ENCODE peak calls at places on chromosomes 2 and 18, in four cellular contexts. G is K562, K is H1, J is GM12878. O is an unnamed sample.

GRCh38 chr2:70730730-70731129 is 37.3 kb downstream of the ADD2 start:
- DNase-seq in K (no peak), G (no peak), J (no peak), O (no peak)

GRCh38 chr2:144137705-144138428 is 382.1 kb downstream of the ZEB2 start:
- DNase-seq in J (no peak), G (no peak), K (no peak), O (no peak)

GRCh38 chr18:36700955-36701354 is 127.8 kb downstream of the TPGS2 start:
- DNase-seq in J (no peak), K (no peak), G (no peak), O (no peak)

GRCh38 chr2:238565031-238565430 is 138.3 kb downstream of the ASB1 start:
- DNase-seq in J (no peak), K (no peak), G (no peak), O (no peak)

GRCh38 chr2:129181433-129181832 is 798.0 kb upstream of the RAB6C start:
- DNase-seq in J (no peak), K (no peak), G (no peak), O (no peak)

GRCh38 chr2:148021059-148021985 is at the start of gene MBD5:
- DNase-seq in G (peak; percentile 17), K (peak; percentile 62), J (peak; percentile 45), O (peak; percentile 3)

GRCh38 chr2:160868891-160869290 is 291.3 kb upstream of the TANK start:
- DNase-seq in K (no peak), G (no peak), J (no peak), O (no peak)

GRCh38 chr2:168697668-168698121 is 104.7 kb upstream of the NOSTRIN start:
- DNase-seq in K (no peak), J (no peak), G (no peak), O (no peak)

GRCh38 chr18:9221661-9222060 is 85.1 kb downstream of the ANKRD12 start:
- DNase-seq in J (no peak), G (no peak), K (no peak), O (no peak)

GRCh38 chr2:172564376-172564775 is 8.5 kb downstream of the PDK1 start:
- DNase-seq in G (peak; percentile 36), J (no peak), K (no peak), O (no peak)

GRCh38 chr18:29594494-29594893 is 1417.6 kb upstream of the CDH2 start:
- DNase-seq in G (no peak), K (no peak), J (no peak), O (no peak)

GRCh38 chr2:164597988-164598387 is 23.3 kb downstream of the GRB14 start:
- DNase-seq in G (no peak), K (no peak), J (no peak), O (no peak)

GRCh38 chr18:55787674-55788073 is 199.7 kb upstream of the TCF4 start:
- DNase-seq in K (no peak), G (no peak), J (no peak), O (no peak)

GRCh38 chr18:80105369-80106167 is 3.5 kb upstream of the ADNP2 start:
- DNase-seq in G (no peak), J (peak; percentile 55), K (no peak), O (no peak)

GRCh38 chr18:80107396-80107795 is 1.7 kb upstream of the ADNP2 start:
- DNase-seq in G (no peak), K (no peak), J (no peak), O (no peak)

GRCh38 chr18:80106482-80107051 is 2.5 kb upstream of the ADNP2 start:
- DNase-seq in G (no peak), K (no peak), J (no peak), O (no peak)

GRCh38 chr18:80104364-80104779 is 4.7 kb upstream of the ADNP2 start:
- DNase-seq in G (no peak), J (no peak), K (peak; percentile 59), O (no peak)

DNA sequence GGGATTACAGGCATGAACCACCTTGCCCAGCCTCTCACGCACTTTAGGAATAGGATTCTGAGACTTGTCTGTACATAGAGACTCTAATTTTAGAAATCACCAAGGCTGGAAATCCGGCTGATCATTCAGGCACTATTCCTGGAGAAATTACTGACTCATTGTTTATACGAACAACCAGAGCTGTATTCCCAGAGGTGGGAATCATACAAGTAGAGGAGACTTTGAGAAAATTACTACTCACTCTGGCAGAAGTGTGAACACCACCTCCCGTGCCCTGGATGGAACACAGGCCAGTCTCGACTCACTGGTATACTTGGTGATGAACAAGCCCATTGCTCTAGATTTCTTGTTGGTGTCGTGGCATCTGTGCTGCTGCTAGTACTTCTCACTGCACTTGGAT is 5.8 kb upstream of the ADNP2 start:
- DNase-seq in K (no peak), G (no peak), J (no peak), O (no peak)
- TF ChIP-seq POLR2AphosphoS5 in K (no peak), G (no peak), J (no peak), O (no peak)

DNA sequence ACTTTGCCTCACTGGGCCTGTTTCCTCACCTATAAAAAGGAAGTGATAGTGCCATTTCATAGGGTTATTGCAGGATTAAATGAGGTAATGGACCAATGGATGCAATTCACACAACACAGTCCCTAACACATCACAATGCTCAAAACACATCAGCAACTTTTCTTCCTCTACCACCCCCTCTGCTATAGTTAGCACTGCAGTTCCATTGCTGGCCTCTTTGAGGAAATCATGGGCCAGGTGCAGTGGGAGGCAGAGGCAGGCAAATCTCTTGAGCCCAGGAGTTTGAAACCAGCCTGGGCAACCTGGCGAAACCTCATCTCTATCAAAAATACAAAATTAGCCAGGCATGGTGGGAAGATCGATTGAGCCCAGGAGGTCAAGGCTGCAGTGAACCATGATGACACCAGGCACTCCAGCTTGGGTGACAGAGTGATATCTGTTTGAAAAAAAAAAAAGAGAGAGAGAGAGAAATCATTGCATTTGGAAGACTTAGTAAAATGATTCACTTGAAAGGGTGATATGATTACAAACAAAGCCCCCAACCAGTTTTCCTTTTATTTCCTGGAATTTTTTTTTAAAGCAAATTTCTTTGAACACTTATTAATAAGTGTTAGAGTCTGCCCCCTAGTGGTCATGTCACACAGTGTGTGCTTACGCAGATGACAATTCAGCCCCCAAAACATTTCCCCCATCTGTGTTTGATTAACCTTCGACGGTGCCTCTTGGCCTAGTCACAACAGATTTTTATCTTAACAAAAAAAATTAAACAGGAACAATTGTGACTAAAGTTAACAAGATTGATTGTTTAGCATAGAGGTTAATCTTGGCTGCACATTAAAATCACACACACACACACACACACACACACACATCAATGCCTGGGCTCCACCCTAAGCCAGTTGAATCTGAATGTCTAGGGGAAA is 88.7 kb upstream of the BCL11A start:
- DNase-seq in K (peak; percentile 47), G (peak; percentile 54), J (no peak), O (peak; percentile 13)
- TF ChIP-seq TAF1 in K (no peak), G (no peak), J (no peak), O (no peak)

GRCh38 chr2:69512446-69512845 is 75.2 kb upstream of the NFU1 start:
- DNase-seq in J (no peak), G (no peak), K (no peak), O (no peak)

GRCh38 chr2:69518836-69519235 is 81.6 kb upstream of the NFU1 start:
- DNase-seq in G (peak; percentile 48), J (no peak), K (peak; percentile 70), O (no peak)

GRCh38 chr2:69517410-69517809 is 80.2 kb upstream of the NFU1 start:
- DNase-seq in J (no peak), K (no peak), G (no peak), O (no peak)

GRCh38 chr2:69514406-69514805 is 77.2 kb upstream of the NFU1 start:
- DNase-seq in K (no peak), G (no peak), J (no peak), O (no peak)

GRCh38 chr2:69514836-69515235 is 77.6 kb upstream of the NFU1 start:
- DNase-seq in K (no peak), G (no peak), J (no peak), O (no peak)
- TF ChIP-seq POLR2AphosphoS5 in K (no peak), G (no peak), J (no peak), O (no peak)

GRCh38 chr2:133082034-133082433 is 412.0 kb upstream of the LYPD1 start:
- DNase-seq in G (no peak), K (no peak), J (no peak), O (no peak)

GRCh38 chr2:133072837-133073694 is 403.1 kb upstream of the LYPD1 start:
- DNase-seq in J (no peak), K (no peak), G (no peak), O (no peak)

GRCh38 chr2:133080822-133081221 is 410.8 kb upstream of the LYPD1 start:
- DNase-seq in K (no peak), G (no peak), J (no peak), O (no peak)

DNA sequence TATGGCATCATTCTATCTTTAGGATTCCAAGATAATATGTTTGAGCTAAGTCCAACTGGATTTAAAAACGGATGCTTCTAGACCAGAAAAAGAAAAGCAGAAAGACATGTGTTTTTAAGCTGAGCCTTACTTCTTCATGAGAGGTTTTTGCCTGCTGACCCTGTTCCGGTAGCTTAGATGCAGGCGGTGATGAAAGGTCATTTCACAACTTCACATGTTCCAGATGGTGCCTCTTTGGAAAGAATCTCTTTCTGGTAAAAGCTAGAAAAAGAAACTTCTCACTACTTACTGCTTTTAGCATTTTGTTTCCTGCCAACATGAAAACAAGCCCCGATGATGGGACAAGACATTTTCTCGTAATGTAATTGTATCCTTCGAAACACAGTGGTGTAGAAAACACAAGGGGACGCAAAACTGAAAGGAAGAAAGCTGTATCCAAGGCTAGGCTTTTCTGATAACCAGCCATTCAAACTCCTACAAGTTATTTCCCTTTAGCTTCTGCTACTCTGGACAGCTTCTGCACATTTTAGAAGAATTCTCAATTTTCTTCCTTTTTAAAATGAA is 407.3 kb upstream of the LYPD1 start:
- DNase-seq in J (no peak), G (no peak), K (no peak), O (no peak)
- TF ChIP-seq TAF1 in J (no peak), G (no peak), K (no peak), O (no peak)

DNA sequence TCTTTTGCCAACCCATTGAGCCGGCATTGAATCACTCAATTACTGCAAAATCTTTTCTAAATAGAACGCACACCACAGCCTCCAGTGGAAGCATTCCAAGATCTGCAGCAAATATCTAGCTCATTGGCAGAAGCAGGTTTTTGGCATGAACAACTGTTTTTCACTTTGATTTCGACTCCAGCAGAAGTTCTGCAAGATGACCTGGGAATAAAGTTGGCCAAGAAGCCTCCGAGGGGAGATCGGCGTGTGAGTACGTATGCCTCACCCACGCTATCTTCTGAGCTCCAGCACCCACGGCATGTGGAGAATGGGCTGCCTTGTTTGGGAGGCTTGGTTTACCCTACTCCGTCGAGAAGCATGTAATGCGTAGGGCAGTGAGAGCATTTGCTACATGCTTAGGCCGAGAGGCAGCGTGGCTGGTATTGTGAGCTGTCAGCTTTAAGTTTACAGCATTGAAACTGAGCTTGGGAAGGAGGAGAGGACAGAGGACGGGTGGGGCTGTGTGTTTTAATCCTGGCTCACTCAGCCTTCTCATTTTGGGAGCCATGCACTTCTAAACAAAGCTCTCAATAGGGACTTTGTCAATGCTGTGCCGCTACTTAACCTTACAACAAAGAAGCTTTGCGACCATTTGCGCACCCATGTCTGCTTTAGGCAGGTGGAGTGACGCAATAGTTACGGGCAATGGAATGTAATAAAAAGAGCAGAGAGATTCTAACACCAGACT is 10.5 kb downstream of the PCARE start:
- DNase-seq in J (no peak), K (no peak), G (no peak), O (no peak)
- TF ChIP-seq POLR2AphosphoS5 in J (no peak), K (no peak), G (no peak), O (no peak)

O was measured in GM12891.